ENCODE peak calls at places on chromosome 18, in six cellular contexts. K is neural progenitor cell, W is HT-29, X is IMR-90, E is hypothalamus, S is Daoy. T is an unnamed sample.

GRCh38 chr18:45571714-45572113 is 43.6 kb upstream of the SLC14A2 start:
- DNase-seq in E (no peak), K (no peak), S (no peak), X (no peak), W (peak), T (no peak)

GRCh38 chr18:60740313-60740712 is 367.7 kb upstream of the MC4R start:
- DNase-seq in E (no peak), K (no peak), S (no peak), W (no peak), X (no peak), T (no peak)

GRCh38 chr18:11411021-11411420 is 198.4 kb upstream of the SLC35G4 start:
- DNase-seq in K (no peak), W (no peak), X (peak), E (no peak), S (no peak), T (no peak)

GRCh38 chr18:48902023-48902855 is 48.5 kb downstream of the SMAD7 start:
- DNase-seq in E (peak), W (peak), K (no peak), S (peak), X (peak), T (no peak)

GRCh38 chr18:21330122-21330701 is 88.2 kb downstream of the GREB1L start:
- DNase-seq in K (peak), S (peak), E (no peak), W (peak), X (no peak), T (peak)

GRCh38 chr18:10057401-10057800 is 143.6 kb downstream of the VAPA start:
- DNase-seq in W (no peak), E (no peak), S (no peak), X (no peak), K (no peak), T (no peak)

GRCh38 chr18:23032030-23032582 is 99.0 kb downstream of the RBBP8 start:
- DNase-seq in E (no peak), K (no peak), W (no peak), S (peak), X (peak), T (no peak)

GRCh38 chr18:80233899-80234298 is 13.4 kb downstream of the PARD6G start:
- DNase-seq in W (no peak), K (no peak), E (no peak), S (no peak), X (no peak), T (no peak)

GRCh38 chr18:67428805-67429204 is 87.7 kb downstream of the DSEL start:
- DNase-seq in X (peak), K (no peak), W (no peak), S (no peak), E (no peak), T (no peak)

GRCh38 chr18:37450434-37451133 is 115.0 kb downstream of the CELF4 start:
- DNase-seq in E (peak), W (no peak), X (peak), S (peak), K (peak), T (peak)

T was measured in retina.